ENCODE peak calls at places on chromosomes 13 and 19, in eight cellular contexts. V is WTC11, L is cardiac fibroblast, I is nephron progenitor cell, C is H9, N is adrenal gland, Y is AG04450, Z is GM10248. Q is an unnamed sample.
A peak's percentile ranks its signal among the peaks of the same experiment; 100 is the strongest.

GRCh38 chr13:44484562-44485164 is 91.5 kb downstream of the TSC22D1 start:
- DNase-seq in V (no peak), L (no peak), I (no peak), C (no peak), N (no peak), Y (no peak), Z (no peak), Q (no peak)

GRCh38 chr19:6760606-6761005 is 6.6 kb downstream of the SH2D3A start:
- DNase-seq in V (no peak), L (no peak), I (no peak), C (no peak), N (no peak), Y (no peak), Z (no peak), Q (no peak)

GRCh38 chr19:29504454-29504853 is 21.3 kb upstream of the VSTM2B start:
- DNase-seq in V (no peak), L (no peak), I (no peak), C (no peak), N (no peak), Y (no peak), Z (no peak), Q (no peak)

GRCh38 chr19:21908066-21908465 is 72.1 kb upstream of the ZNF43 start:
- DNase-seq in V (no peak), L (no peak), I (no peak), C (no peak), N (no peak), Y (no peak), Z (no peak), Q (no peak)

GRCh38 chr13:80339841-80340642 is 884 bp downstream of the SPRY2 start:
- DNase-seq in V (peak; percentile 30), L (peak; percentile 46), I (peak; percentile 50), C (no peak), N (peak; percentile 56), Y (no peak), Z (peak; percentile 38), Q (no peak)

GRCh38 chr13:72839831-72840426 is 58.0 kb downstream of the PIBF1 start:
- DNase-seq in V (peak; percentile 61), L (peak; percentile 61), I (peak; percentile 33), C (peak; percentile 54), N (peak; percentile 20), Y (peak; percentile 3), Z (peak; percentile 57), Q (no peak)

GRCh38 chr13:49310251-49310650 is 62.5 kb downstream of the CDADC1 start:
- DNase-seq in V (no peak), L (no peak), I (no peak), C (no peak), N (no peak), Y (no peak), Z (no peak), Q (no peak)

GRCh38 chr13:98026457-98026857 is 73.0 kb downstream of the IPO5 start:
- DNase-seq in V (no peak), L (peak; percentile 33), I (no peak), C (no peak), N (no peak), Y (no peak), Z (no peak), Q (no peak)

GRCh38 chr13:27774651-27775050 is 17.6 kb upstream of the GSX1 start:
- DNase-seq in V (no peak), L (no peak), I (no peak), C (no peak), N (no peak), Y (no peak), Z (no peak), Q (no peak)

GRCh38 chr13:45548281-45548680 is 67.3 kb downstream of the ERICH6B start:
- DNase-seq in V (no peak), L (no peak), I (no peak), C (no peak), N (no peak), Y (no peak), Z (no peak), Q (no peak)

GRCh38 chr19:5828661-5829566 is 10.6 kb downstream of the FUT6 start:
- DNase-seq in V (peak; percentile 67), L (peak; percentile 27), I (peak; percentile 92), C (peak; percentile 75), N (peak; percentile 42), Y (no peak), Z (peak; percentile 66), Q (no peak)

GRCh38 chr13:84655677-84656076 is 773.4 kb upstream of the SLITRK1 start:
- DNase-seq in V (no peak), L (peak; percentile 5), I (no peak), C (no peak), N (no peak), Y (no peak), Z (no peak), Q (no peak)

GRCh38 chr19:18905520-18906236 is 9.7 kb upstream of the CERS1 start:
- DNase-seq in V (no peak), L (no peak), I (no peak), C (no peak), N (no peak), Y (no peak), Z (no peak), Q (no peak)

GRCh38 chr19:15144046-15144646 is 36.9 kb downstream of the SYDE1 start:
- DNase-seq in V (no peak), L (no peak), I (no peak), C (no peak), N (no peak), Y (no peak), Z (no peak), Q (no peak)

GRCh38 chr13:24668955-24669354 is 11.3 kb upstream of the ATP12A start:
- DNase-seq in V (no peak), L (no peak), I (no peak), C (no peak), N (no peak), Y (no peak), Z (no peak), Q (no peak)

GRCh38 chr13:30409911-30410704 is 12.2 kb upstream of the UBE2L5 start:
- DNase-seq in V (no peak), L (peak; percentile 82), I (no peak), C (no peak), N (no peak), Y (no peak), Z (no peak), Q (no peak)

GRCh38 chr13:107233541-107233940 is 665.6 kb upstream of the ARGLU1 start:
- DNase-seq in V (no peak), L (no peak), I (no peak), C (no peak), N (no peak), Y (no peak), Z (no peak), Q (no peak)

GRCh38 chr19:7926021-7926726 is at the start of gene CTXN1:
- DNase-seq in V (peak; percentile 80), L (peak; percentile 60), I (peak; percentile 94), C (peak; percentile 71), N (peak; percentile 91), Y (no peak), Z (peak; percentile 90), Q (no peak)

GRCh38 chr19:10112895-10113591 is 1.6 kb downstream of the P2RY11 start:
- DNase-seq in V (peak; percentile 86), L (peak; percentile 49), I (peak; percentile 65), C (peak; percentile 87), N (peak; percentile 49), Y (no peak), Z (peak; percentile 59), Q (no peak)

GRCh38 chr13:40982772-40983171 is 36.3 kb downstream of the ELF1 start:
- DNase-seq in V (no peak), L (peak; percentile 93), I (no peak), C (no peak), N (no peak), Y (no peak), Z (peak; percentile 56), Q (no peak)

GRCh38 chr13:42275098-42275471 is 3.1 kb downstream of the AKAP11 start:
- DNase-seq in V (no peak), L (no peak), I (no peak), C (no peak), N (no peak), Y (no peak), Z (peak; percentile 39), Q (no peak)

GRCh38 chr19:56595548-56595899 is 422 bp downstream of the ZNF71 start:
- DNase-seq in V (no peak), L (no peak), I (no peak), C (no peak), N (no peak), Y (no peak), Z (no peak), Q (no peak)

GRCh38 chr13:72851678-72852014 is 69.7 kb downstream of the PIBF1 start:
- DNase-seq in V (no peak), L (no peak), I (no peak), C (no peak), N (no peak), Y (no peak), Z (no peak), Q (no peak)

GRCh38 chr19:5808120-5808816 is 3.4 kb downstream of the NRTN start:
- DNase-seq in V (no peak), L (no peak), I (no peak), C (no peak), N (no peak), Y (no peak), Z (no peak), Q (no peak)

GRCh38 chr19:16899566-16900075 is 10.8 kb downstream of the F2RL3 start:
- DNase-seq in V (peak; percentile 72), L (peak; percentile 43), I (peak; percentile 44), C (peak; percentile 81), N (no peak), Y (no peak), Z (peak; percentile 80), Q (no peak)

GRCh38 chr13:90545070-90545840 is 802.2 kb upstream of the MIR17HG start:
- DNase-seq in V (no peak), L (peak; percentile 11), I (no peak), C (no peak), N (peak; percentile 26), Y (no peak), Z (no peak), Q (no peak)

GRCh38 chr19:18697680-18698079 is 14.2 kb downstream of the CRTC1 start:
- DNase-seq in V (no peak), L (no peak), I (no peak), C (no peak), N (no peak), Y (no peak), Z (no peak), Q (no peak)

GRCh38 chr13:67726979-67727378 is 496.8 kb upstream of the PCDH9 start:
- DNase-seq in V (peak; percentile 14), L (no peak), I (no peak), C (no peak), N (no peak), Y (no peak), Z (no peak), Q (no peak)
- TF ChIP-seq CTCF in V (no peak), L (no peak), I (no peak), C (no peak), N (no peak), Y (no peak), Z (no peak), Q (no peak)

GRCh38 chr13:112587767-112588489 is at the start of gene TUBGCP3:
- DNase-seq in V (peak; percentile 82), L (peak; percentile 86), I (peak; percentile 81), C (peak; percentile 72), N (peak; percentile 84), Y (peak; percentile 41), Z (peak; percentile 92), Q (peak; percentile 19)
- TF ChIP-seq CTCF in V (no peak), L (no peak), I (no peak), C (no peak), N (no peak), Y (no peak), Z (no peak), Q (no peak)

GRCh38 chr19:49918089-49918488 is 10.9 kb upstream of the ATF5 start:
- DNase-seq in V (no peak), L (no peak), I (no peak), C (no peak), N (no peak), Y (no peak), Z (no peak), Q (no peak)
- TF ChIP-seq CTCF in V (no peak), L (no peak), I (no peak), C (no peak), N (no peak), Y (no peak), Z (no peak), Q (no peak)

GRCh38 chr13:78660130-78660857 is 1.3 kb upstream of the OBI1 start:
- DNase-seq in V (no peak), L (no peak), I (no peak), C (peak; percentile 46), N (peak; percentile 20), Y (no peak), Z (peak; percentile 23), Q (no peak)
- TF ChIP-seq CTCF in V (no peak), L (no peak), I (no peak), C (peak; percentile 12), N (no peak), Y (no peak), Z (no peak), Q (no peak)